ENCODE peak calls at places on chromosomes 2 and 18, in eight cellular contexts. S is breast epithelium, B is adrenal gland, X is OCI-LY7, Q is coronary artery, I is ovary, E is spleen, O is right atrium auricular region. Z is an unnamed sample.

GRCh38 chr2:157698430-157698829 is 69.8 kb upstream of the ACVR1C start:
- DNase-seq in E (no peak), Q (no peak), B (no peak), S (no peak), I (no peak), X (no peak), O (no peak), Z (no peak)

GRCh38 chr2:215831296-215831913 is 181.9 kb downstream of the MREG start:
- DNase-seq in O (no peak), Q (no peak), I (peak; percentile 67), B (peak; percentile 51), X (peak; percentile 40), S (no peak), E (no peak), Z (no peak)

GRCh38 chr2:216348909-216349308 is 23.4 kb downstream of the MARCHF4 start:
- DNase-seq in X (no peak), Q (no peak), E (no peak), I (no peak), O (no peak), S (no peak), B (no peak), Z (no peak)

GRCh38 chr2:119402106-119402505 is 29.5 kb upstream of the TMEM37 start:
- DNase-seq in X (no peak), Q (no peak), B (no peak), O (no peak), S (no peak), E (no peak), I (no peak), Z (no peak)

GRCh38 chr2:43459455-43459854 is 136.4 kb downstream of the THADA start:
- DNase-seq in B (no peak), O (no peak), X (no peak), I (no peak), S (no peak), E (no peak), Q (no peak), Z (no peak)

GRCh38 chr2:46481541-46482193 is 2.3 kb downstream of the TMEM247 start:
- DNase-seq in B (no peak), S (no peak), O (no peak), E (no peak), X (no peak), Q (no peak), I (no peak), Z (no peak)

GRCh38 chr2:46805401-46805951 is 110.1 kb downstream of the MCFD2 start:
- DNase-seq in B (no peak), X (no peak), Q (no peak), S (peak; percentile 17), O (no peak), E (no peak), I (no peak), Z (peak; percentile 66)

GRCh38 chr2:206555721-206556120 is 86.6 kb upstream of the FAM237A start:
- DNase-seq in Q (no peak), X (no peak), S (no peak), E (no peak), B (no peak), I (no peak), O (no peak), Z (no peak)

GRCh38 chr2:229622495-229623355 is 91.6 kb downstream of the DNER start:
- DNase-seq in X (no peak), E (no peak), B (no peak), S (no peak), Q (no peak), I (no peak), O (no peak), Z (no peak)

GRCh38 chr18:25289040-25289631 is 62.8 kb downstream of the ZNF521 start:
- DNase-seq in Q (no peak), E (no peak), B (peak; percentile 40), S (no peak), I (no peak), X (no peak), O (no peak), Z (no peak)

GRCh38 chr2:64640153-64641044 is 13.3 kb downstream of the SERTAD2 start:
- DNase-seq in O (no peak), S (no peak), X (no peak), Q (no peak), I (peak; percentile 45), E (no peak), B (no peak), Z (no peak)

GRCh38 chr2:157107877-157108276 is 149.6 kb upstream of the GALNT5 start:
- DNase-seq in S (no peak), Q (no peak), O (no peak), B (no peak), I (no peak), X (no peak), E (no peak), Z (no peak)

GRCh38 chr18:79964330-79965118 is at the start of gene HSBP1L1:
- DNase-seq in O (no peak), E (peak; percentile 95), B (peak; percentile 82), X (peak; percentile 38), I (peak; percentile 63), Q (peak; percentile 69), S (peak; percentile 70), Z (no peak)

GRCh38 chr2:88828397-88829137 is 137.1 kb downstream of the RPIA start:
- DNase-seq in S (no peak), Q (no peak), X (peak; percentile 93), B (peak; percentile 11), E (peak; percentile 84), O (no peak), I (no peak), Z (no peak)

GRCh38 chr2:178477443-178478099 is 829 bp downstream of the FKBP7 start:
- DNase-seq in O (no peak), I (no peak), E (no peak), Q (no peak), S (no peak), B (no peak), X (peak; percentile 11), Z (no peak)

GRCh38 chr2:218882866-218883366 is 2.3 kb downstream of the WNT10A start:
- DNase-seq in Q (no peak), I (no peak), E (peak; percentile 62), X (no peak), B (no peak), O (no peak), S (no peak), Z (no peak)

GRCh38 chr18:52570975-52571374 is 231.0 kb downstream of the DCC start:
- DNase-seq in I (no peak), O (no peak), S (no peak), X (no peak), B (no peak), E (no peak), Q (no peak), Z (no peak)

GRCh38 chr2:16169381-16169960 is 229.1 kb downstream of the MYCN start:
- DNase-seq in Q (no peak), E (no peak), O (no peak), S (no peak), I (no peak), X (no peak), B (no peak), Z (peak; percentile 8)

GRCh38 chr2:177029501-177029900 is 183.1 kb upstream of the HNRNPA3 start:
- DNase-seq in B (no peak), E (no peak), Q (no peak), O (no peak), S (no peak), X (peak; percentile 2), I (no peak), Z (no peak)
- TF ChIP-seq CTCF in B (no peak), E (no peak), Q (no peak), O (no peak), S (no peak), X (peak; percentile 62), I (no peak), Z (no peak)

DNA sequence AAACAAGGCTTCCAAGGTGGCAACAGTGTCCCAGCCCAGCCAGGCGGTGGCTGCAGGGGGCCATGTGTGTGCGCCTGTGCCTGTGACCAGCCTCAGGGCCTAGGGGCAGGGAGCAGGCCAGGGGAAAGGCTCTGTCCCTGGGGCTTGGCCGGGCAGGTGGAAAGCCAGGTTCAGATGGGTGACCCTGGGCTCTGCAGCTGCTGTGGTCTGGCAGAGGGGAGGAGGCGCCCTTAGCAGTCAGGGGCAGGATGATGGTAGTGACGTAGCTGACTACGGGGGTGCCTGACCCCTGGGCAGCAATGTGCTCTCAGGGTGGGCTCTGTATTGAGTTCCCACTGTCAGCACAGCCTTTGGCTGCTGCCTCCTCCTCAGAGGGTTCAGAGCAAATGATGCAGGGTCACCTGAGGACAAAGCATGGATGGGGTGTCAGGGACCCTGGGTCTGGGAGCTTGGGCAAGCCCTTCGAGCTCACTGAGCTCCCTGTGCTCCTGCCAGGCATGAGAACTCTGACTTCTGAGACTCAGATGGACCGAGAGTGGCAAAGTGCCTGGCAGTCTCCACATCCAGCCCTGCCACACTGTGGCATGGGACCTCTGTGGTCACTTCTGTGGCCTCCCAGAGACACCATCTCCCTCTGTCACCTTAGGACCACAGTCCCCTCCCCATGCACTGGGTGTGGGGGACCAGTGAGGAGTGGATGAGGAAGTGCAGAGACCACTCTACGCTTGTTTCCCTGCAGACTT is 56.6 kb upstream of the ALPP start:
- DNase-seq in S (no peak), I (no peak), X (no peak), O (no peak), B (no peak), Q (peak; percentile 60), E (no peak), Z (no peak)
- TF ChIP-seq CTCF in S (no peak), I (no peak), X (no peak), O (no peak), B (no peak), Q (no peak), E (no peak), Z (no peak)

GRCh38 chr18:59929621-59930295 is 30.0 kb downstream of the PMAIP1 start:
- DNase-seq in X (no peak), S (no peak), E (no peak), B (no peak), I (no peak), Q (no peak), O (no peak), Z (no peak)

GRCh38 chr18:59926131-59926530 is 26.3 kb downstream of the PMAIP1 start:
- DNase-seq in I (no peak), E (no peak), X (no peak), B (no peak), O (no peak), S (no peak), Q (no peak), Z (no peak)

GRCh38 chr18:59932401-59932800 is 32.6 kb downstream of the PMAIP1 start:
- DNase-seq in X (no peak), S (no peak), I (no peak), O (no peak), E (no peak), B (no peak), Q (no peak), Z (no peak)

GRCh38 chr18:59927246-59927825 is 27.5 kb downstream of the PMAIP1 start:
- DNase-seq in B (no peak), I (no peak), X (no peak), E (no peak), O (no peak), Q (no peak), S (no peak), Z (no peak)

GRCh38 chr18:59928201-59928600 is 28.4 kb downstream of the PMAIP1 start:
- DNase-seq in S (no peak), E (no peak), Q (no peak), X (no peak), I (no peak), O (no peak), B (no peak), Z (no peak)
- TF ChIP-seq CTCF in S (no peak), E (no peak), Q (no peak), X (no peak), I (no peak), O (no peak), B (no peak), Z (no peak)

DNA sequence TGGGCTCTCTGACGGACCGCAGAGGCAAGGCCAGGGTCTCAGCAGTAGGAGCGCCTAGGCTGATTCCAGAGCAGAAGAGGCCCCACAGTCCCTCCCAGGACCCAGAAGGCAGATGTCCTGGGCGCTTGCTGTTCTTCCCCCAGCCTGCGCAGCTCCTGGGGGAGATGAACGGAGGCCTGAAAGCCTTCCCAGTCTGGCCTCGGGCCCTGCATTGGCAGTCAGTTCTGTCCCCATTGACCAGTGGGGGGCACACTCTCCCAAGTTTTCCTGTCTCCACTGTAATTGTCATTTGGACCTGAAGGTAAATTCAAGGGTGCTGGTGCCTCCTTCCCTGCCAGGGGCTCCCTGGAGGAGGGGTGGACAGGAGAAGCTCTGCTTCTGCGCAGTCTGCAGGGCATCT is 345.7 kb downstream of the CYP26B1 start:
- DNase-seq in O (peak; percentile 87), Q (peak; percentile 76), I (no peak), X (no peak), E (no peak), S (no peak), B (peak; percentile 79), Z (no peak)
- TF ChIP-seq CTCF in O (peak; percentile 75), Q (peak; percentile 52), I (no peak), X (peak; percentile 26), E (peak; percentile 61), S (peak; percentile 9), B (peak; percentile 69), Z (peak; percentile 64)